ENCODE peak calls at places on chromosomes 12 and 14, in ten cellular contexts. V, G, H, D, M, S, P, W, Z and A are unnamed samples.

GRCh38 chr12:116887244-116887643 is 6.0 kb upstream of the HRK start:
- DNase-seq in V (no peak), W (no peak), M (no peak), P (no peak), G (no peak), Z (no peak), H (no peak), S (no peak), D (no peak), A (no peak)

GRCh38 chr14:100880271-100881101 is 23.0 kb downstream of the RTL1 start:
- DNase-seq in G (no peak), H (no peak), Z (no peak), S (no peak), V (no peak), D (no peak), M (no peak), W (no peak), P (no peak), A (no peak)

GRCh38 chr12:53999596-54000104 is 311 bp upstream of the HOXC9 start:
- DNase-seq in D (peak), M (no peak), Z (no peak), P (no peak), S (no peak), W (peak), G (no peak), V (peak), H (no peak), A (no peak)

GRCh38 chr12:107515446-107515958 is 170.1 kb upstream of the PWP1 start:
- DNase-seq in S (peak), V (peak), P (no peak), W (peak), M (no peak), Z (no peak), D (no peak), G (peak), H (no peak), A (no peak)

GRCh38 chr14:92704036-92704804 is 44.2 kb downstream of the LGMN start:
- DNase-seq in V (no peak), H (no peak), G (no peak), W (no peak), Z (no peak), P (peak), S (no peak), D (no peak), M (peak), A (no peak)

GRCh38 chr12:85441740-85442139 is 161.7 kb downstream of the ALX1 start:
- DNase-seq in M (no peak), S (peak), G (peak), V (peak), W (no peak), H (no peak), D (peak), P (no peak), Z (no peak), A (peak)

GRCh38 chr12:62817556-62818271 is 117.2 kb downstream of the PPM1H start:
- DNase-seq in V (peak), W (no peak), P (no peak), D (no peak), M (no peak), Z (no peak), S (peak), G (no peak), H (no peak), A (no peak)

GRCh38 chr12:81079280-81080076 is 1.6 kb downstream of the ACSS3 start:
- DNase-seq in G (no peak), V (no peak), D (peak), H (no peak), Z (no peak), M (no peak), P (no peak), S (peak), W (no peak), A (no peak)

GRCh38 chr14:88791629-88792571 is 853 bp downstream of the EML5 start:
- DNase-seq in S (no peak), Z (no peak), V (no peak), M (no peak), D (no peak), P (no peak), W (peak), H (no peak), G (peak), A (no peak)

GRCh38 chr12:116257213-116257612 is 20.3 kb downstream of the MED13L start:
- DNase-seq in V (no peak), G (peak), M (no peak), Z (no peak), S (peak), P (no peak), W (no peak), H (no peak), D (no peak), A (peak)

GRCh38 chr12:122072031-122072970 is 6.3 kb upstream of the MLXIP start:
- DNase-seq in M (no peak), W (peak), D (no peak), Z (no peak), H (no peak), P (no peak), G (peak), S (peak), V (peak), A (no peak)